ENCODE peak calls at places on chromosomes 11 and 22, in nine cellular contexts. L is kidney epithelial cell, B is SK-N-SH, M is psoas muscle, W is neuronal stem cell, E is body of pancreas, N is fibroblast of lung, K is heart right ventricle, C is mammary epithelial cell. D is an unnamed sample.
A peak's percentile ranks its signal among the peaks of the same experiment; 100 is the strongest.

GRCh38 chr11:112302226-112302868 is 41.7 kb upstream of the PLET1 start:
- DNase-seq in L (no peak), B (no peak), M (no peak), W (no peak), E (no peak), N (peak; percentile 23), K (no peak), C (no peak), D (no peak)

GRCh38 chr11:41431784-41432183 is 27.7 kb downstream of the LRRC4C start:
- DNase-seq in L (no peak), B (peak; percentile 36), M (no peak), W (no peak), E (no peak), N (no peak), K (no peak), C (no peak), D (peak; percentile 10)

GRCh38 chr11:44572884-44573283 is 7.4 kb downstream of the CD82 start:
- DNase-seq in L (no peak), B (peak; percentile 1), M (no peak), W (no peak), E (peak; percentile 69), N (no peak), K (no peak), C (no peak), D (peak; percentile 81)

GRCh38 chr11:69653406-69653960 is 12.5 kb downstream of the CCND1 start:
- DNase-seq in L (no peak), B (no peak), M (no peak), W (no peak), E (no peak), N (no peak), K (no peak), C (no peak), D (peak; percentile 58)

GRCh38 chr11:133819916-133820315 is 25.4 kb downstream of the SPATA19 start:
- DNase-seq in L (no peak), B (no peak), M (no peak), W (no peak), E (no peak), N (no peak), K (no peak), C (no peak), D (no peak)

GRCh38 chr22:38240734-38241252 is 32.0 kb downstream of the TMEM184B start:
- DNase-seq in L (peak; percentile 77), B (no peak), M (peak; percentile 60), W (peak; percentile 45), E (peak; percentile 65), N (peak; percentile 96), K (no peak), C (peak; percentile 83), D (peak; percentile 91)

GRCh38 chr11:15889972-15890371 is 466.4 kb downstream of the SOX6 start:
- DNase-seq in L (no peak), B (no peak), M (no peak), W (no peak), E (no peak), N (peak; percentile 85), K (no peak), C (no peak), D (no peak)

GRCh38 chr11:112778091-112778889 is 182.9 kb upstream of the NCAM1 start:
- DNase-seq in L (no peak), B (peak; percentile 70), M (no peak), W (no peak), E (no peak), N (no peak), K (no peak), C (peak; percentile 17), D (peak; percentile 40)

GRCh38 chr11:64007629-64008282 is 21.5 kb downstream of the OTUB1 start:
- DNase-seq in L (no peak), B (peak; percentile 91), M (peak; percentile 86), W (no peak), E (peak; percentile 89), N (no peak), K (peak; percentile 72), C (no peak), D (peak; percentile 92)

GRCh38 chr22:16609548-16610261 is 17.1 kb upstream of the CCT8L2 start:
- DNase-seq in L (no peak), B (no peak), M (peak; percentile 16), W (no peak), E (no peak), N (no peak), K (no peak), C (no peak), D (peak; percentile 19)

GRCh38 chr11:117831661-117832415 is 7.3 kb upstream of the FXYD2 start:
- DNase-seq in L (no peak), B (no peak), M (no peak), W (no peak), E (no peak), N (no peak), K (no peak), C (no peak), D (peak; percentile 8)

GRCh38 chr11:21811572-21811971 is 381.3 kb upstream of the ANO5 start:
- DNase-seq in L (no peak), B (no peak), M (no peak), W (no peak), E (no peak), N (no peak), K (no peak), C (no peak), D (peak; percentile 64)

GRCh38 chr22:36326178-36327161 is 61.3 kb downstream of the MYH9 start:
- DNase-seq in L (no peak), B (no peak), M (no peak), W (no peak), E (no peak), N (no peak), K (no peak), C (no peak), D (no peak)

GRCh38 chr11:130478204-130478701 is 29.8 kb downstream of the ADAMTS15 start:
- DNase-seq in L (peak; percentile 69), B (peak; percentile 55), M (peak; percentile 85), W (no peak), E (peak; percentile 43), N (peak; percentile 91), K (peak; percentile 81), C (peak; percentile 33), D (peak; percentile 52)
- H3K27me3 ChIP-seq in L (peaks cover 2% of the 10 kb centered on the region), B (no peaks in the 10 kb centered on the region), M (no peaks in the 10 kb centered on the region), W (no peaks in the 10 kb centered on the region), E (no peaks in the 10 kb centered on the region), N (no peaks in the 10 kb centered on the region), K (no peaks in the 10 kb centered on the region), C (no peaks in the 10 kb centered on the region), D (no peaks in the 10 kb centered on the region)

GRCh38 chr11:9498457-9499078 is 37.8 kb downstream of the ZNF143 start:
- DNase-seq in L (no peak), B (no peak), M (no peak), W (no peak), E (no peak), N (no peak), K (no peak), C (no peak), D (no peak)

GRCh38 chr11:9494316-9494715 is 33.5 kb downstream of the ZNF143 start:
- DNase-seq in L (no peak), B (no peak), M (no peak), W (no peak), E (no peak), N (no peak), K (no peak), C (no peak), D (no peak)

GRCh38 chr11:9490376-9490775 is 29.6 kb downstream of the ZNF143 start:
- DNase-seq in L (no peak), B (no peak), M (no peak), W (no peak), E (no peak), N (no peak), K (no peak), C (no peak), D (no peak)

GRCh38 chr11:9493492-9493891 is 32.7 kb downstream of the ZNF143 start:
- DNase-seq in L (no peak), B (peak; percentile 20), M (no peak), W (no peak), E (no peak), N (no peak), K (no peak), C (no peak), D (no peak)

DNA sequence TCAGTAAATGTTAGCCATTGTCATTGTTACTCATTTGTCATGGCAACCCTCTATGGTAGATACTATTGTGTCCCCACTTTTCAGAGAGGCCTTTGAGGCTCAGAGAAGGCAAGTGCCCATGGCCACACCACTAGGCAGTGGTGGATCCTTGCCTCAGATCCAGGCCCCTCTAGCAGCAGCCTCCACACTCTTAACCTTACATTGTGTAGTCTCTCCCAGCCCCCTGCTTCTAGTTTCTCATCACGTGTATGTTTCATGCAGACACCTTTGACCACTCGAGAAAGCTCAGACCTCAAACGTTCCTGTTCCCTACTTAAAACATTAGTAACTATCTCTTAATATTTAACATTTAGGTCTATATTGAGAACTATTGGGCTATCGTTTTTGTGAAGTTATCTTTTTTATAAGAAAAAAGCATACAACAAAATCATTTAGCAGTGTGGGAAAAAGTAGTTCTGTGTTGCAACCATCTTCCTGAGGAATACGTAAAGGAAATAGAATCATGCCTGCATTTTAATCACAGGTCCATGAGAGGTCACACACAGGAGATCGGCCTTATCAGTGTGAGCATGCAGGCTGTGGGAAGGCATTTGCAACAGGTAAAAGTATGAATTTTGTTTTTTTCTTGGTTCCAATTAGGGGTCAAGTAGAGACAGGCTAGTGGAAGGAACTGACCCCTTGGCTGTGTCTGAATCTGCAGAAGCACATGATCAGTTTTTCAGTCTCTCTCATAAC is 35.1 kb downstream of the ZNF143 start:
- DNase-seq in L (no peak), B (no peak), M (no peak), W (no peak), E (no peak), N (no peak), K (no peak), C (no peak), D (no peak)
- H3K36me3 ChIP-seq in L (no peaks in the 10 kb centered on the region), B (peaks cover 25% of the 10 kb centered on the region), M (peaks cover 81% of the 10 kb centered on the region), W (peaks cover 81% of the 10 kb centered on the region), E (peaks cover 14% of the 10 kb centered on the region), N (no peaks in the 10 kb centered on the region), K (peaks cover 100% of the 10 kb centered on the region), C (peaks cover 15% of the 10 kb centered on the region), D (peaks cover 6% of the 10 kb centered on the region)

GRCh38 chr11:59829358-59829757 is 15.9 kb downstream of the CBLIF start:
- DNase-seq in L (no peak), B (no peak), M (no peak), W (no peak), E (no peak), N (no peak), K (no peak), C (no peak), D (no peak)
- H3K4me3 ChIP-seq in L (no peak overlapping the region), B (no peak overlapping the region), M (no peak overlapping the region), W (no peak overlapping the region), E (no peak overlapping the region), N (no peak overlapping the region), K (no peak overlapping the region), C (no peak overlapping the region), D (no peak overlapping the region)

DNA sequence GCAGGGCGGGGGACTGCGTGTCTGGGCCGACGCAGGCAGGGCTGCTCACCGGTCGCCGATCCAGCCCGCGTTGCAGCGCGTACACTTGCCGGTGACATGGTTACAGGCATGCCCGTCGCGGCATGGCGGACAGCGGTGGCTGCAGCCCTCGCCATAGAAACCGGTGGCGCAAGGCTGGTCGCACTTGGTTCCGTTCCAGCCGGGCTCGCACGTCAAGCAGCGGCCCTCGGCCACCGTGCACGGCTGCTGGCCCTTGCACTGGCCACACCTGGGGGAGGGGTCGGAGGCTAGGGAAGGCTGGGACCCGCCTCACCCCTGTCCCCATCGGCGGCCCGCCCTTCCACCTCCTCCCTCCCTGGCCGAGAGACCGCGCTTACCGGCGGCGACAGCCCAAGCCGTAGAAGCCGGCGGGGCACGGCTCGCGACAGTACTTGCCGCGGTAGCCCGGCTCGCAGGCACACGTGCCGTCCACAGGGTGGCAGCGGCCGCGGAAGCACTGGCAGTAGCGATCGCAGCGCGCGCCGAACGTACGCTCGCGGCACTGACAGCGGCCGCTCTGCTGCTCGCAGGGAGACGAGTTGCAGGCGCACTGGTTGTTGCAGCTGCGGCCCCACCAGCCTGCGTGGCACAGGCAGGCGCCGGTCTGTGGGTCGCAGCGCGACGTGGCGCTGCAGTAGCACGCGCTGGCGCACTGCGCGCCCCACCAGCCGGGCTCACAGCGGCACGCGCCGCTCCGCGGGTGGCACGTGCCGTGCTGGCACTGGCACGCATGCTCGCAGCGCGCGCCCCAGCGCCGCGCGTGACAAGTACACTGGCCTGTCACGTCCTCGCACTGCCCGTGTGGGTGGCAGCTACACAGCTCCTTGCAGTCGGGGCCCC is 6.7 kb downstream of the SCARF2 start:
- DNase-seq in L (no peak), B (peak; percentile 57), M (no peak), W (peak; percentile 61), E (peak; percentile 67), N (peak; percentile 56), K (no peak), C (peak; percentile 48), D (peak; percentile 93)
- H3K27me3 ChIP-seq in L (peaks cover 37% of the 10 kb centered on the region), B (no peaks in the 10 kb centered on the region), M (peaks cover 4% of the 10 kb centered on the region), W (peaks cover 86% of the 10 kb centered on the region), E (no peaks in the 10 kb centered on the region), N (no peaks in the 10 kb centered on the region), K (peaks cover 18% of the 10 kb centered on the region), C (peaks cover 7% of the 10 kb centered on the region), D (peaks cover 38% of the 10 kb centered on the region)